ENCODE peak calls at places on chromosome 13, in ten cellular contexts. A, V, I, Q, L, U, T, E, G and R are unnamed samples.

GRCh38 chr13:42660367-42660965 is 86.5 kb downstream of the TNFSF11 start:
- DNase-seq in A (no peak), V (no peak), I (no peak), Q (peak; percentile 20), L (peak; percentile 54), U (peak; percentile 51), T (no peak), E (peak; percentile 30), G (no peak), R (no peak)

GRCh38 chr13:44364601-44365000 is 9.0 kb upstream of the SERP2 start:
- DNase-seq in A (no peak), V (no peak), I (no peak), Q (no peak), L (peak; percentile 46), U (peak; percentile 51), T (peak; percentile 85), E (peak; percentile 50), G (no peak), R (no peak)

GRCh38 chr13:107251321-107251720 is 683.4 kb upstream of the ARGLU1 start:
- DNase-seq in A (no peak), V (no peak), I (no peak), Q (no peak), L (no peak), U (no peak), T (no peak), E (peak; percentile 7), G (no peak), R (no peak)

GRCh38 chr13:93248627-93249047 is 22.0 kb downstream of the GPC6 start:
- DNase-seq in A (no peak), V (peak; percentile 61), I (no peak), Q (peak; percentile 79), L (peak; percentile 70), U (peak; percentile 56), T (peak; percentile 83), E (peak; percentile 88), G (no peak), R (no peak)

GRCh38 chr13:85223883-85224656 is 575.1 kb downstream of the SLITRK6 start:
- DNase-seq in A (no peak), V (no peak), I (no peak), Q (no peak), L (peak; percentile 13), U (peak; percentile 31), T (no peak), E (no peak), G (no peak), R (no peak)

GRCh38 chr13:78160793-78161192 is 242.2 kb upstream of the EDNRB start:
- DNase-seq in A (no peak), V (no peak), I (no peak), Q (peak; percentile 66), L (peak; percentile 19), U (peak; percentile 32), T (no peak), E (peak; percentile 70), G (peak; percentile 88), R (no peak)

GRCh38 chr13:58025821-58026220 is 394.3 kb downstream of the PCDH17 start:
- DNase-seq in A (no peak), V (no peak), I (no peak), Q (no peak), L (no peak), U (no peak), T (no peak), E (no peak), G (no peak), R (no peak)

GRCh38 chr13:77265336-77265735 is 61.6 kb downstream of the MYCBP2 start:
- DNase-seq in A (no peak), V (no peak), I (no peak), Q (no peak), L (no peak), U (no peak), T (no peak), E (no peak), G (no peak), R (no peak)

GRCh38 chr13:97268772-97269171 is 46.6 kb downstream of the MBNL2 start:
- DNase-seq in A (no peak), V (peak; percentile 20), I (no peak), Q (no peak), L (peak; percentile 60), U (peak; percentile 54), T (peak; percentile 76), E (no peak), G (no peak), R (no peak)

GRCh38 chr13:39035204-39035603 is 2.7 kb downstream of the PROSER1 start:
- DNase-seq in A (no peak), V (no peak), I (no peak), Q (no peak), L (no peak), U (no peak), T (peak; percentile 55), E (no peak), G (no peak), R (no peak)

GRCh38 chr13:47215741-47216140 is 318.9 kb upstream of the HTR2A start:
- DNase-seq in A (no peak), V (no peak), I (no peak), Q (peak; percentile 86), L (peak; percentile 92), U (peak; percentile 89), T (peak; percentile 55), E (peak; percentile 94), G (no peak), R (no peak)

GRCh38 chr13:30824651-30825050 is 81.4 kb upstream of the MEDAG start:
- DNase-seq in A (no peak), V (no peak), I (no peak), Q (no peak), L (no peak), U (no peak), T (peak; percentile 92), E (no peak), G (no peak), R (no peak)

GRCh38 chr13:91467236-91467635 is 68.8 kb downstream of the GPC5 start:
- DNase-seq in A (no peak), V (no peak), I (no peak), Q (no peak), L (no peak), U (no peak), T (no peak), E (no peak), G (no peak), R (no peak)

GRCh38 chr13:36807616-36808015 is 11.4 kb upstream of the RFXAP start:
- DNase-seq in A (no peak), V (no peak), I (no peak), Q (no peak), L (no peak), U (no peak), T (no peak), E (no peak), G (no peak), R (no peak)

GRCh38 chr13:99265823-99266426 is 7.7 kb upstream of the GPR18 start:
- DNase-seq in A (no peak), V (no peak), I (no peak), Q (peak; percentile 49), L (peak; percentile 68), U (peak; percentile 72), T (no peak), E (peak; percentile 62), G (no peak), R (no peak)

GRCh38 chr13:28532226-28533048 is 37.5 kb upstream of the FLT1 start:
- DNase-seq in A (peak; percentile 72), V (peak; percentile 54), I (peak; percentile 81), Q (no peak), L (peak; percentile 36), U (no peak), T (peak; percentile 74), E (no peak), G (no peak), R (peak; percentile 21)

GRCh38 chr13:40588101-40588500 is 78.3 kb downstream of the FOXO1 start:
- DNase-seq in A (no peak), V (no peak), I (no peak), Q (no peak), L (no peak), U (no peak), T (no peak), E (no peak), G (no peak), R (no peak)

GRCh38 chr13:112065867-112066623 is 904 bp upstream of the SOX1 start:
- DNase-seq in A (no peak), V (peak; percentile 66), I (peak; percentile 66), Q (no peak), L (no peak), U (no peak), T (peak; percentile 81), E (no peak), G (no peak), R (no peak)
- TF ChIP-seq CTCF in A (no peak), V (no peak), I (no peak), Q (no peak), L (no peak), U (no peak), T (peak; percentile 63), E (no peak), G (no peak), R (no peak)

DNA sequence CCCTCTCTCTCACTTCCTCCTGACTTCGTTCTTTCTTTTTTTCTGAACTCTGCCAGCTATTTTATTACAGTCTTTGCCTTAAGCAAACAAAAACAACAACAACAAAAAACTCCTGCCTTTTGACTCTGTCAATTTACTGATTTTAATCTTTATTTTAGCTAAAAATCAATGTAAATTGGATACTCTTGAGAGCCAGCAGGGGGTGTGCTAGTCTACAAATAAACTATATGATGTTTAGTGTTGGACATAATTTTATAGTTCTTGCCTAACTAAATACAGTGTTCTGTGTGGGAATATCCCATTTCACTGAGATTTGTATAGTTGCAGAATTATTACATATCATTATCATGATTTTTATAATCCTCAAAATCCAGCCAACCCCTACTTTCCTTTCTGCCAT is 1199.9 kb upstream of the SPRY2 start:
- DNase-seq in A (no peak), V (no peak), I (no peak), Q (peak; percentile 13), L (peak; percentile 1), U (no peak), T (no peak), E (peak; percentile 18), G (no peak), R (no peak)
- TF ChIP-seq CTCF in A (no peak), V (no peak), I (peak; percentile 20), Q (peak; percentile 29), L (no peak), U (no peak), T (peak; percentile 74), E (peak; percentile 32), G (peak; percentile 14), R (no peak)

DNA sequence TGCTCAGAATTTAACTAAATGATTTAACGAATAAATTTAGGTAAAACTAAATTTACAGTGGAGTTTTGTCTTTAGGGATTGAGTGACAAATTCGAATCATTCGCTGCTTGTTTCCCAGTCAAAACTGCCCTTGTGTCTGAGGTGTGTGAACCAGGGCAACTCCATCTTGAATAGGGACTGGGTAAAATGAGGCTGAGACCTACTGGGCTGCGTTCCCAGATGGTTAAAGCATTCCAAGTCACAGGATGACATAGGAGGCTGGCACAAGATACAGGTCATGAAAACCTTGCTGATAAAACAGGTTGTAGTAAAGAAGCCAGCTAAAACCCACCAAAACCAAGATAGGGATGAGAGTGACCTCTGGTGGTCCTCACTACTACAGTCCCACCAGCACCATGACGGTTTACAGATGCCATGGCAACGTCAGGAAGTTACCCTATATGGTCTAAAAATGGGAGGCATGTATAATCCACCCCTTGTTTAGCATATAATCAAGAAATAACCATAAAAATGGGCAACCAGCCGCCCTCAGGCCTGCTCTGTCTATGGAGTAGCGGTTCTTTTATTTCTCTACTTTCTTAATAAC is 10.2 kb upstream of the ANKRD10 start:
- DNase-seq in A (no peak), V (peak; percentile 28), I (no peak), Q (no peak), L (peak; percentile 22), U (peak; percentile 15), T (peak; percentile 74), E (peak; percentile 9), G (no peak), R (no peak)
- TF ChIP-seq CTCF in A (no peak), V (no peak), I (no peak), Q (peak; percentile 36), L (peak; percentile 20), U (peak; percentile 8), T (peak; percentile 74), E (peak; percentile 26), G (no peak), R (no peak)

GRCh38 chr13:33637978-33638743 is 179.8 kb upstream of the RFC3 start:
- DNase-seq in A (no peak), V (no peak), I (no peak), Q (no peak), L (peak; percentile 37), U (peak; percentile 53), T (no peak), E (no peak), G (no peak), R (no peak)
- TF ChIP-seq CTCF in A (no peak), V (no peak), I (no peak), Q (no peak), L (no peak), U (no peak), T (no peak), E (no peak), G (no peak), R (no peak)